ENCODE peak calls at places on chromosomes 2 and 18, in six cellular contexts. One of them, this sample, is unnamed. For H3K4me1, the result is how much of the 10 kb centered on the place peaks cover.

GRCh38 chr2:105769504-105769903 is 24.8 kb downstream of the NCK2 start:
- DNase-seq in astrocyte: no peak
- DNase-seq in IMR-90: no peak
- DNase-seq in OCI-LY7: no peak
- DNase-seq in hepatocyte: peak
- DNase-seq in GM23248: no peak
- DNase-seq in this sample: no peak

GRCh38 chr18:42486296-42486695 is 531.3 kb downstream of the PIK3C3 start:
- DNase-seq in GM23248: no peak
- DNase-seq in astrocyte: peak
- DNase-seq in hepatocyte: no peak
- DNase-seq in IMR-90: no peak
- DNase-seq in OCI-LY7: no peak
- DNase-seq in this sample: no peak

GRCh38 chr2:172398444-172398843 is 28.9 kb upstream of the ITGA6 start:
- DNase-seq in hepatocyte: no peak
- DNase-seq in astrocyte: no peak
- DNase-seq in GM23248: no peak
- DNase-seq in OCI-LY7: no peak
- DNase-seq in IMR-90: no peak
- DNase-seq in this sample: no peak

GRCh38 chr2:85710687-85711577 is 16.8 kb downstream of the GNLY start:
- DNase-seq in IMR-90: no peak
- DNase-seq in OCI-LY7: no peak
- DNase-seq in astrocyte: peak
- DNase-seq in hepatocyte: no peak
- DNase-seq in GM23248: peak
- DNase-seq in this sample: peak

GRCh38 chr2:215363039-215363438 is 51.2 kb downstream of the ATIC start:
- DNase-seq in GM23248: peak
- DNase-seq in IMR-90: peak
- DNase-seq in hepatocyte: no peak
- DNase-seq in astrocyte: no peak
- DNase-seq in OCI-LY7: no peak
- DNase-seq in this sample: no peak

GRCh38 chr2:187590175-187590574 is 35.9 kb upstream of the TFPI start:
- DNase-seq in OCI-LY7: no peak
- DNase-seq in GM23248: no peak
- DNase-seq in IMR-90: no peak
- DNase-seq in hepatocyte: no peak
- DNase-seq in astrocyte: no peak
- DNase-seq in this sample: no peak

GRCh38 chr2:203669820-203670219 is 36.6 kb upstream of the CD28 start:
- DNase-seq in GM23248: no peak
- DNase-seq in IMR-90: peak
- DNase-seq in OCI-LY7: no peak
- DNase-seq in astrocyte: peak
- DNase-seq in hepatocyte: no peak
- DNase-seq in this sample: no peak

GRCh38 chr2:39413063-39413722 is 23.9 kb downstream of the MAP4K3 start:
- DNase-seq in GM23248: peak
- DNase-seq in hepatocyte: no peak
- DNase-seq in astrocyte: no peak
- DNase-seq in IMR-90: no peak
- DNase-seq in OCI-LY7: no peak
- DNase-seq in this sample: no peak

GRCh38 chr2:100953406-100954043 is 48.6 kb upstream of the RPL31 start:
- DNase-seq in hepatocyte: no peak
- DNase-seq in OCI-LY7: no peak
- DNase-seq in astrocyte: no peak
- DNase-seq in IMR-90: no peak
- DNase-seq in GM23248: no peak
- DNase-seq in this sample: peak

GRCh38 chr2:207163053-207163814 is 2.5 kb downstream of the KLF7 start:
- DNase-seq in hepatocyte: peak
- DNase-seq in GM23248: peak
- DNase-seq in IMR-90: peak
- DNase-seq in OCI-LY7: no peak
- DNase-seq in astrocyte: peak
- DNase-seq in this sample: peak

GRCh38 chr2:237968048-237968862 is 1.4 kb downstream of the UBE2F start:
- DNase-seq in hepatocyte: peak
- DNase-seq in IMR-90: peak
- DNase-seq in OCI-LY7: peak
- DNase-seq in astrocyte: peak
- DNase-seq in GM23248: peak
- DNase-seq in this sample: peak

GRCh38 chr2:241218131-241219029 is 29.9 kb downstream of the ANO7 start:
- DNase-seq in OCI-LY7: peak
- DNase-seq in hepatocyte: peak
- DNase-seq in IMR-90: peak
- DNase-seq in astrocyte: no peak
- DNase-seq in GM23248: peak
- DNase-seq in this sample: peak

GRCh38 chr2:159044804-159045286 is 76.4 kb downstream of the TANC1 start:
- DNase-seq in GM23248: peak
- DNase-seq in hepatocyte: no peak
- DNase-seq in astrocyte: peak
- DNase-seq in OCI-LY7: no peak
- DNase-seq in IMR-90: no peak
- DNase-seq in this sample: peak

GRCh38 chr2:239150125-239151011 is 250.5 kb downstream of the HDAC4 start:
- DNase-seq in OCI-LY7: peak
- DNase-seq in hepatocyte: no peak
- DNase-seq in GM23248: no peak
- DNase-seq in astrocyte: no peak
- DNase-seq in IMR-90: no peak
- DNase-seq in this sample: no peak

GRCh38 chr2:238900511-238900910 is 52.6 kb downstream of the TWIST2 start:
- DNase-seq in hepatocyte: no peak
- DNase-seq in OCI-LY7: no peak
- DNase-seq in IMR-90: peak
- DNase-seq in astrocyte: no peak
- DNase-seq in GM23248: peak
- DNase-seq in this sample: peak

GRCh38 chr2:218406949-218407703 is 7.5 kb downstream of the CTDSP1 start:
- DNase-seq in GM23248: peak
- DNase-seq in OCI-LY7: no peak
- DNase-seq in astrocyte: peak
- DNase-seq in IMR-90: peak
- DNase-seq in hepatocyte: peak
- DNase-seq in this sample: peak

GRCh38 chr2:18132697-18133096 is 254.2 kb downstream of the KCNS3 start:
- DNase-seq in OCI-LY7: no peak
- DNase-seq in hepatocyte: no peak
- DNase-seq in astrocyte: peak
- DNase-seq in IMR-90: peak
- DNase-seq in GM23248: peak
- DNase-seq in this sample: peak

GRCh38 chr2:206353685-206354084 is 79.2 kb downstream of the ZDBF2 start:
- DNase-seq in astrocyte: no peak
- DNase-seq in GM23248: peak
- DNase-seq in hepatocyte: no peak
- DNase-seq in IMR-90: no peak
- DNase-seq in OCI-LY7: peak
- DNase-seq in this sample: no peak

GRCh38 chr2:67806816-67807215 is 256.0 kb downstream of the C1D start:
- DNase-seq in OCI-LY7: no peak
- DNase-seq in IMR-90: no peak
- DNase-seq in astrocyte: no peak
- DNase-seq in GM23248: no peak
- DNase-seq in hepatocyte: no peak
- DNase-seq in this sample: no peak

GRCh38 chr2:206565666-206566065 is 76.6 kb upstream of the FAM237A start:
- DNase-seq in IMR-90: no peak
- DNase-seq in GM23248: no peak
- DNase-seq in OCI-LY7: no peak
- DNase-seq in hepatocyte: no peak
- DNase-seq in astrocyte: no peak
- DNase-seq in this sample: no peak

GRCh38 chr2:187364696-187365095 is 83.4 kb downstream of the CALCRL start:
- DNase-seq in IMR-90: no peak
- DNase-seq in astrocyte: no peak
- DNase-seq in OCI-LY7: no peak
- DNase-seq in hepatocyte: no peak
- DNase-seq in GM23248: no peak
- DNase-seq in this sample: no peak

GRCh38 chr18:2240311-2240705 is 331.0 kb downstream of the METTL4 start:
- DNase-seq in astrocyte: peak
- DNase-seq in GM23248: peak
- DNase-seq in hepatocyte: no peak
- DNase-seq in IMR-90: peak
- DNase-seq in OCI-LY7: no peak
- DNase-seq in this sample: peak

GRCh38 chr2:66438498-66439290 is 3.8 kb downstream of the MEIS1 start:
- DNase-seq in hepatocyte: no peak
- DNase-seq in OCI-LY7: no peak
- DNase-seq in IMR-90: no peak
- DNase-seq in astrocyte: no peak
- DNase-seq in GM23248: peak
- DNase-seq in this sample: peak

GRCh38 chr18:37447959-37448916 is 117.4 kb downstream of the CELF4 start:
- DNase-seq in astrocyte: no peak
- DNase-seq in hepatocyte: no peak
- DNase-seq in GM23248: no peak
- DNase-seq in IMR-90: no peak
- DNase-seq in OCI-LY7: no peak
- DNase-seq in this sample: peak

DNA sequence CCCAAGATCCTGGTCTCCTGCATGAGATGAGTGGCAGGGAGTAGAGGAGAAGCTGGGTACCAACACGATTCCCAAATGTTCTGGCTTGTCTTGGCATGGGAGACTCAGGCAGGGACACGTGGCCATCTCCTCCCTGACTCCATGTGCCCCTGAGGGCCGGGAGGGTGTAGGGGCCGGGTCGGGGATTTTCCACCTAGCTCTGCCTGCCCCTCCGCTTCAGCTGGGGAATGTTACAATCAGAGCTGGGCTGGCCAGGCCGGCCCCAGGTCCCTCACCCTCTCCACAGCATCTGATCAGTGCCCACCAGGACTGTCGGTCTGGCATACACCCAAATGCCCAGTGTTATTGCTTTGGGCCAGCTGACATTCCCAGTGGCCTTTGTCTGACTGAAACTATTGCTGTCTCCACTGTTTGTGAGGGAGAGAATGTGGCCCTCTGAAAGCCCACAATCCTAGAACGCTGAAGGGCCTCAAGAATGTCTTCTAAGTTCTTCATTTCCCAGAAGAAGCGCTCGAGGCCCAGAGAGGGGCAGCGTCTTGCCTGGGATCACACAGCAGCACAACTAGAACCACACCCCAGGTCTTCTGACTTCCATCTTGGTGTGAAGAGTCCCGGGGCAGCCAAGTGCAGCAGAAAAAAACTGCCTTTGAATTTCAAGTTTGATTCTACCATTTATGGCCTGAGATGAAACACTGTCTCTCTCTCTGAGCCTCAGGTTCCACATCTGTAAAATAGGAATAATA is 23.2 kb downstream of the KCNK3 start:
- DNase-seq in OCI-LY7: no peak
- DNase-seq in GM23248: no peak
- DNase-seq in IMR-90: no peak
- DNase-seq in hepatocyte: no peak
- DNase-seq in astrocyte: no peak
- DNase-seq in this sample: no peak
- H3K4me1 ChIP-seq in OCI-LY7: under half
- H3K4me1 ChIP-seq in GM23248: under half
- H3K4me1 ChIP-seq in IMR-90: under half
- H3K4me1 ChIP-seq in hepatocyte: under half
- H3K4me1 ChIP-seq in astrocyte: under half
- H3K4me1 ChIP-seq in this sample: under half

GRCh38 chr2:43185146-43185545 is 41.3 kb downstream of the ZFP36L2 start:
- DNase-seq in hepatocyte: no peak
- DNase-seq in GM23248: no peak
- DNase-seq in OCI-LY7: no peak
- DNase-seq in astrocyte: no peak
- DNase-seq in IMR-90: peak
- DNase-seq in this sample: no peak
- H3K4me2 ChIP-seq in hepatocyte: no peak
- H3K4me2 ChIP-seq in GM23248: no peak
- H3K4me2 ChIP-seq in OCI-LY7: no peak
- H3K4me2 ChIP-seq in astrocyte: peak
- H3K4me2 ChIP-seq in IMR-90: no peak
- H3K4me2 ChIP-seq in this sample: no peak

GRCh38 chr2:233080836-233081229 is 20.7 kb downstream of the INPP5D start:
- DNase-seq in astrocyte: no peak
- DNase-seq in IMR-90: no peak
- DNase-seq in hepatocyte: no peak
- DNase-seq in GM23248: no peak
- DNase-seq in OCI-LY7: no peak
- DNase-seq in this sample: no peak

GRCh38 chr2:233081232-233081730 is 21.1 kb downstream of the INPP5D start:
- DNase-seq in hepatocyte: no peak
- DNase-seq in OCI-LY7: no peak
- DNase-seq in GM23248: no peak
- DNase-seq in astrocyte: no peak
- DNase-seq in IMR-90: no peak
- DNase-seq in this sample: no peak

GRCh38 chr2:233081731-233082221 is 21.6 kb downstream of the INPP5D start:
- DNase-seq in astrocyte: no peak
- DNase-seq in OCI-LY7: no peak
- DNase-seq in IMR-90: no peak
- DNase-seq in hepatocyte: no peak
- DNase-seq in GM23248: no peak
- DNase-seq in this sample: no peak

GRCh38 chr2:233079473-233079877 is 19.3 kb downstream of the INPP5D start:
- DNase-seq in hepatocyte: no peak
- DNase-seq in IMR-90: no peak
- DNase-seq in GM23248: no peak
- DNase-seq in astrocyte: no peak
- DNase-seq in OCI-LY7: peak
- DNase-seq in this sample: no peak

GRCh38 chr2:233079953-233080835 is 20.1 kb downstream of the INPP5D start:
- DNase-seq in OCI-LY7: no peak
- DNase-seq in IMR-90: no peak
- DNase-seq in GM23248: no peak
- DNase-seq in astrocyte: no peak
- DNase-seq in hepatocyte: no peak
- DNase-seq in this sample: no peak
- H3K4me1 ChIP-seq in OCI-LY7: half or more
- H3K4me1 ChIP-seq in IMR-90: under half
- H3K4me1 ChIP-seq in GM23248: under half
- H3K4me1 ChIP-seq in astrocyte: under half
- H3K4me1 ChIP-seq in hepatocyte: under half
- H3K4me1 ChIP-seq in this sample: under half

GRCh38 chr2:165795011-165795410 is 964 bp upstream of the GALNT3 start:
- DNase-seq in astrocyte: peak
- DNase-seq in OCI-LY7: no peak
- DNase-seq in hepatocyte: no peak
- DNase-seq in GM23248: peak
- DNase-seq in IMR-90: peak
- DNase-seq in this sample: no peak
- H3K4me2 ChIP-seq in astrocyte: peak
- H3K4me2 ChIP-seq in OCI-LY7: no peak
- H3K4me2 ChIP-seq in hepatocyte: peak
- H3K4me2 ChIP-seq in GM23248: peak
- H3K4me2 ChIP-seq in IMR-90: peak
- H3K4me2 ChIP-seq in this sample: peak

This sample was measured in osteoblast.